ENCODE peak calls at places on chromosomes 2 and 18, in five cellular contexts. One of them, this sample, is unnamed.

GRCh38 chr2:135557533-135557932 is 26.2 kb downstream of the R3HDM1 start:
- DNase-seq in HCT116: no peak
- DNase-seq in NB4: no peak
- DNase-seq in A549: no peak
- DNase-seq in sigmoid colon: no peak
- DNase-seq in this sample: no peak

GRCh38 chr2:217919781-217920351 is 82.9 kb downstream of the TNS1 start:
- DNase-seq in HCT116: no peak
- DNase-seq in NB4: peak
- DNase-seq in A549: no peak
- DNase-seq in sigmoid colon: peak
- DNase-seq in this sample: peak

GRCh38 chr2:37833420-37833819 is 91.7 kb upstream of the RMDN2 start:
- DNase-seq in HCT116: no peak
- DNase-seq in NB4: no peak
- DNase-seq in A549: no peak
- DNase-seq in sigmoid colon: no peak
- DNase-seq in this sample: no peak

GRCh38 chr2:175004980-175005832 is at the start of gene CHN1:
- DNase-seq in HCT116: no peak
- DNase-seq in NB4: peak
- DNase-seq in A549: peak
- DNase-seq in sigmoid colon: peak
- DNase-seq in this sample: peak

GRCh38 chr2:233810385-233810784 is 32.3 kb downstream of the MROH2A start:
- DNase-seq in HCT116: no peak
- DNase-seq in NB4: no peak
- DNase-seq in A549: no peak
- DNase-seq in sigmoid colon: no peak
- DNase-seq in this sample: no peak

GRCh38 chr18:35478520-35479435 is 19.0 kb downstream of the INO80C start:
- DNase-seq in HCT116: peak
- DNase-seq in NB4: peak
- DNase-seq in A549: peak
- DNase-seq in sigmoid colon: no peak
- DNase-seq in this sample: peak

GRCh38 chr2:71082402-71083252 is 14.2 kb downstream of the NAGK start:
- DNase-seq in HCT116: no peak
- DNase-seq in NB4: no peak
- DNase-seq in A549: no peak
- DNase-seq in sigmoid colon: peak
- DNase-seq in this sample: no peak

GRCh38 chr2:165601065-165601830 is 131.8 kb downstream of the CSRNP3 start:
- DNase-seq in HCT116: no peak
- DNase-seq in NB4: no peak
- DNase-seq in A549: no peak
- DNase-seq in sigmoid colon: no peak
- DNase-seq in this sample: no peak

GRCh38 chr2:71156531-71156930 is 26.1 kb downstream of the MPHOSPH10 start:
- DNase-seq in HCT116: no peak
- DNase-seq in NB4: peak
- DNase-seq in A549: no peak
- DNase-seq in sigmoid colon: peak
- DNase-seq in this sample: no peak

GRCh38 chr2:220240640-220241039 is 613.2 kb downstream of the SLC4A3 start:
- DNase-seq in HCT116: no peak
- DNase-seq in NB4: no peak
- DNase-seq in A549: no peak
- DNase-seq in sigmoid colon: no peak
- DNase-seq in this sample: peak

GRCh38 chr18:23689031-23689615 is at the start of gene LAMA3:
- DNase-seq in HCT116: no peak
- DNase-seq in NB4: no peak
- DNase-seq in A549: peak
- DNase-seq in sigmoid colon: peak
- DNase-seq in this sample: peak

GRCh38 chr18:68494802-68495560 is 219.9 kb downstream of the TMX3 start:
- DNase-seq in HCT116: no peak
- DNase-seq in NB4: no peak
- DNase-seq in A549: no peak
- DNase-seq in sigmoid colon: no peak
- DNase-seq in this sample: no peak

GRCh38 chr2:42100696-42101585 is 53.1 kb downstream of the PKDCC start:
- DNase-seq in HCT116: no peak
- DNase-seq in NB4: peak
- DNase-seq in A549: no peak
- DNase-seq in sigmoid colon: peak
- DNase-seq in this sample: peak

GRCh38 chr2:216634317-216635148 is 1.3 kb downstream of the IGFBP2 start:
- DNase-seq in HCT116: no peak
- DNase-seq in NB4: peak
- DNase-seq in A549: no peak
- DNase-seq in sigmoid colon: no peak
- DNase-seq in this sample: no peak

GRCh38 chr2:112688086-112688880 is 32.5 kb upstream of the NT5DC4 start:
- DNase-seq in HCT116: no peak
- DNase-seq in NB4: peak
- DNase-seq in A549: no peak
- DNase-seq in sigmoid colon: no peak
- DNase-seq in this sample: no peak

GRCh38 chr2:84652430-84652829 is 136.1 kb downstream of the DNAH6 start:
- DNase-seq in HCT116: no peak
- DNase-seq in NB4: no peak
- DNase-seq in A549: no peak
- DNase-seq in sigmoid colon: no peak
- DNase-seq in this sample: no peak

GRCh38 chr2:240623531-240624010 is 1.7 kb upstream of the GPR35 start:
- DNase-seq in HCT116: no peak
- DNase-seq in NB4: no peak
- DNase-seq in A549: no peak
- DNase-seq in sigmoid colon: no peak
- DNase-seq in this sample: peak

GRCh38 chr2:164420787-164421186 is 200.5 kb downstream of the GRB14 start:
- DNase-seq in HCT116: no peak
- DNase-seq in NB4: no peak
- DNase-seq in A549: no peak
- DNase-seq in sigmoid colon: no peak
- DNase-seq in this sample: no peak

GRCh38 chr2:148935791-148936190 is 60.8 kb downstream of the KIF5C start:
- DNase-seq in HCT116: no peak
- DNase-seq in NB4: no peak
- DNase-seq in A549: no peak
- DNase-seq in sigmoid colon: no peak
- DNase-seq in this sample: no peak

GRCh38 chr2:176734868-176735267 is 465.6 kb downstream of the MTX2 start:
- DNase-seq in HCT116: no peak
- DNase-seq in NB4: no peak
- DNase-seq in A549: no peak
- DNase-seq in sigmoid colon: no peak
- DNase-seq in this sample: no peak

GRCh38 chr2:197251163-197251562 is 59.4 kb downstream of the ANKRD44 start:
- DNase-seq in HCT116: no peak
- DNase-seq in NB4: no peak
- DNase-seq in A549: no peak
- DNase-seq in sigmoid colon: no peak
- DNase-seq in this sample: no peak

GRCh38 chr2:45946023-45946422 is 294.5 kb downstream of the PRKCE start:
- DNase-seq in HCT116: peak
- DNase-seq in NB4: no peak
- DNase-seq in A549: no peak
- DNase-seq in sigmoid colon: no peak
- DNase-seq in this sample: no peak

GRCh38 chr2:229416116-229416694 is 145.1 kb upstream of the PID1 start:
- DNase-seq in HCT116: no peak
- DNase-seq in NB4: peak
- DNase-seq in A549: no peak
- DNase-seq in sigmoid colon: peak
- DNase-seq in this sample: peak

GRCh38 chr18:2729757-2730156 is 74.2 kb downstream of the SMCHD1 start:
- DNase-seq in HCT116: no peak
- DNase-seq in NB4: no peak
- DNase-seq in A549: no peak
- DNase-seq in sigmoid colon: no peak
- DNase-seq in this sample: no peak

GRCh38 chr2:61456070-61456745 is 14.7 kb downstream of the USP34 start:
- DNase-seq in HCT116: no peak
- DNase-seq in NB4: no peak
- DNase-seq in A549: no peak
- DNase-seq in sigmoid colon: no peak
- DNase-seq in this sample: no peak

GRCh38 chr2:238963970-238964331 is 116.1 kb downstream of the TWIST2 start:
- DNase-seq in HCT116: no peak
- DNase-seq in NB4: no peak
- DNase-seq in A549: no peak
- DNase-seq in sigmoid colon: no peak
- DNase-seq in this sample: no peak

GRCh38 chr2:238966274-238966937 is 118.5 kb downstream of the TWIST2 start:
- DNase-seq in HCT116: no peak
- DNase-seq in NB4: no peak
- DNase-seq in A549: no peak
- DNase-seq in sigmoid colon: no peak
- DNase-seq in this sample: no peak

GRCh38 chr2:238965371-238966273 is 117.7 kb downstream of the TWIST2 start:
- DNase-seq in HCT116: no peak
- DNase-seq in NB4: no peak
- DNase-seq in A549: no peak
- DNase-seq in sigmoid colon: peak
- DNase-seq in this sample: no peak

GRCh38 chr2:238964544-238965113 is 116.7 kb downstream of the TWIST2 start:
- DNase-seq in HCT116: no peak
- DNase-seq in NB4: no peak
- DNase-seq in A549: no peak
- DNase-seq in sigmoid colon: no peak
- DNase-seq in this sample: no peak

GRCh38 chr2:238963164-238963969 is 115.5 kb downstream of the TWIST2 start:
- DNase-seq in HCT116: no peak
- DNase-seq in NB4: no peak
- DNase-seq in A549: no peak
- DNase-seq in sigmoid colon: no peak
- DNase-seq in this sample: no peak
- TF ChIP-seq CTCF in HCT116: no peak
- TF ChIP-seq CTCF in NB4: no peak
- TF ChIP-seq CTCF in A549: no peak
- TF ChIP-seq CTCF in sigmoid colon: no peak
- TF ChIP-seq CTCF in this sample: no peak

GRCh38 chr2:54653572-54654204 is 69.8 kb upstream of the EML6 start:
- DNase-seq in HCT116: no peak
- DNase-seq in NB4: no peak
- DNase-seq in A549: no peak
- DNase-seq in sigmoid colon: no peak
- DNase-seq in this sample: no peak
- TF ChIP-seq POLR2A in HCT116: no peak
- TF ChIP-seq POLR2A in NB4: no peak
- TF ChIP-seq POLR2A in A549: no peak
- TF ChIP-seq POLR2A in sigmoid colon: no peak
- TF ChIP-seq POLR2A in this sample: no peak

DNA sequence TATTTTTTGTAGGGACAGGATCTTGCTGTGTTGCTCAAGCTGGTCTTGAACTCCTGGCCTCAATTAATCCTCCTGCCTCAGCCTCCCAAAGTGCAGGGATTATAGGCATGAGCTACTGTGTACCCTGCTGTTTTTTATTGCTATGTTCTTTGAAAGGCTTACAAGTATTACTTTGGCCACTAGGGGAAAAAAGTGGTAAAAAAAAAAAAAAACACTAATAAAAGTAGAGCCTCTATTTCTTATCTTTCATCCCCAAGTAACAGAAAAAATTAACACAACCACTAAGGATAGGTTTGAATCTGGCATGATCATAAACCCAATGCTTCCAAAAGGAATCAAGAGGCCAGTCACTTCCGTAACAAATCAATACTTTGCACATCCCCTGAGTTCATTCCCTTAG is 11.6 kb downstream of the NOL10 start:
- DNase-seq in HCT116: no peak
- DNase-seq in NB4: no peak
- DNase-seq in A549: peak
- DNase-seq in sigmoid colon: no peak
- DNase-seq in this sample: no peak
- TF ChIP-seq CTCF in HCT116: no peak
- TF ChIP-seq CTCF in NB4: peak
- TF ChIP-seq CTCF in A549: peak
- TF ChIP-seq CTCF in sigmoid colon: no peak
- TF ChIP-seq CTCF in this sample: no peak

GRCh38 chr2:199907008-199907714 is 3.9 kb upstream of the C2orf69 start:
- DNase-seq in HCT116: no peak
- DNase-seq in NB4: no peak
- DNase-seq in A549: no peak
- DNase-seq in sigmoid colon: no peak
- DNase-seq in this sample: no peak

GRCh38 chr2:199910338-199911051 is 598 bp upstream of the C2orf69 start:
- DNase-seq in HCT116: no peak
- DNase-seq in NB4: no peak
- DNase-seq in A549: no peak
- DNase-seq in sigmoid colon: no peak
- DNase-seq in this sample: peak

GRCh38 chr2:199914372-199914958 is 3.4 kb downstream of the C2orf69 start:
- DNase-seq in HCT116: no peak
- DNase-seq in NB4: no peak
- DNase-seq in A549: no peak
- DNase-seq in sigmoid colon: no peak
- DNase-seq in this sample: no peak

GRCh38 chr2:199911877-199912161 is 726 bp downstream of the C2orf69 start:
- DNase-seq in HCT116: no peak
- DNase-seq in NB4: no peak
- DNase-seq in A549: no peak
- DNase-seq in sigmoid colon: no peak
- DNase-seq in this sample: no peak

GRCh38 chr2:199911052-199911876 is at the start of gene C2orf69:
- DNase-seq in HCT116: peak
- DNase-seq in NB4: peak
- DNase-seq in A549: peak
- DNase-seq in sigmoid colon: peak
- DNase-seq in this sample: peak
- TF ChIP-seq POLR2A in HCT116: peak
- TF ChIP-seq POLR2A in NB4: peak
- TF ChIP-seq POLR2A in A549: peak
- TF ChIP-seq POLR2A in sigmoid colon: peak
- TF ChIP-seq POLR2A in this sample: peak

GRCh38 chr2:222861411-222862067 is 703 bp downstream of the ACSL3 start:
- DNase-seq in HCT116: no peak
- DNase-seq in NB4: peak
- DNase-seq in A549: no peak
- DNase-seq in sigmoid colon: peak
- DNase-seq in this sample: peak
- TF ChIP-seq CTCF in HCT116: no peak
- TF ChIP-seq CTCF in NB4: no peak
- TF ChIP-seq CTCF in A549: no peak
- TF ChIP-seq CTCF in sigmoid colon: no peak
- TF ChIP-seq CTCF in this sample: peak